ENCODE peak calls at places on chromosomes 7 and 10, in nine cellular contexts. O, H, J, C, U, X, A, L and Y are unnamed samples.

GRCh38 chr10:80996615-80997193 is 459.0 kb downstream of the SH2D4B start:
- DNase-seq in O (no peak), H (no peak), J (no peak), C (no peak), U (no peak), X (no peak), A (no peak), L (no peak), Y (no peak)

GRCh38 chr10:79375321-79376077 is 28.2 kb downstream of the PPIF start:
- DNase-seq in O (no peak), H (no peak), J (peak), C (no peak), U (peak), X (no peak), A (no peak), L (no peak), Y (no peak)

GRCh38 chr10:133460208-133460769 is 6.5 kb downstream of the SCART1 start:
- DNase-seq in O (no peak), H (no peak), J (no peak), C (no peak), U (no peak), X (no peak), A (no peak), L (no peak), Y (no peak)

GRCh38 chr7:107441576-107442422 is 28.1 kb upstream of the GPR22 start:
- DNase-seq in O (no peak), H (no peak), J (no peak), C (no peak), U (no peak), X (no peak), A (no peak), L (no peak), Y (no peak)

GRCh38 chr10:133278577-133279265 is 2.1 kb upstream of the ADAM8 start:
- DNase-seq in O (no peak), H (no peak), J (peak), C (peak), U (no peak), X (no peak), A (no peak), L (no peak), Y (no peak)

GRCh38 chr7:151143261-151144015 is 24.1 kb downstream of the GBX1 start:
- DNase-seq in O (peak), H (no peak), J (no peak), C (no peak), U (peak), X (no peak), A (peak), L (no peak), Y (no peak)

GRCh38 chr10:53886325-53887300 is 914.4 kb downstream of the PCDH15 start:
- DNase-seq in O (no peak), H (no peak), J (no peak), C (no peak), U (no peak), X (no peak), A (no peak), L (no peak), Y (no peak)

GRCh38 chr7:34191041-34191440 is 285.7 kb downstream of the BMPER start:
- DNase-seq in O (no peak), H (no peak), J (no peak), C (no peak), U (no peak), X (no peak), A (no peak), L (no peak), Y (no peak)

GRCh38 chr10:70589762-70590662 is 12.5 kb downstream of the PRF1 start:
- DNase-seq in O (no peak), H (no peak), J (no peak), C (no peak), U (no peak), X (no peak), A (peak), L (no peak), Y (no peak)

GRCh38 chr7:101255841-101256240 is 11.0 kb upstream of the FIS1 start:
- DNase-seq in O (no peak), H (no peak), J (no peak), C (no peak), U (no peak), X (no peak), A (no peak), L (no peak), Y (no peak)

GRCh38 chr10:6034371-6034770 is 27.8 kb downstream of the IL2RA start:
- DNase-seq in O (no peak), H (no peak), J (no peak), C (no peak), U (no peak), X (no peak), A (no peak), L (no peak), Y (no peak)

GRCh38 chr10:71812016-71812912 is 38.8 kb downstream of the PSAP start:
- DNase-seq in O (peak), H (peak), J (peak), C (peak), U (peak), X (peak), A (peak), L (peak), Y (peak)

GRCh38 chr10:72265508-72265907 is 8.2 kb upstream of the DDIT4 start:
- DNase-seq in O (no peak), H (no peak), J (no peak), C (no peak), U (no peak), X (no peak), A (no peak), L (no peak), Y (no peak)

GRCh38 chr7:44639701-44640321 is 33.4 kb downstream of the OGDH start:
- DNase-seq in O (no peak), H (no peak), J (peak), C (no peak), U (no peak), X (peak), A (peak), L (no peak), Y (no peak)

GRCh38 chr10:66827353-66827752 is 98.5 kb upstream of the LRRTM3 start:
- DNase-seq in O (no peak), H (no peak), J (peak), C (no peak), U (no peak), X (no peak), A (no peak), L (no peak), Y (no peak)